ENCODE peak calls at places on chromosome 1, in seven cellular contexts. One of them, this sample, is unnamed.

GRCh38 chr1:98651116-98651625 is 10.3 kb upstream of the SNX7 start:
- DNase-seq in kidney glomerular epithelial cell: no peak
- DNase-seq in activated effector memory CD4-positive, alpha-beta T cell treated with Interleukin-2 at 50 U/mL for 16 hours: no peak
- DNase-seq in EH: no peak
- DNase-seq in H9: peak; percentile 84
- DNase-seq in BE2C: peak; percentile 71
- DNase-seq in naive thymus-derived CD4-positive, alpha-beta T cell: no peak
- DNase-seq in this sample: no peak

GRCh38 chr1:32870615-32871363 is at the start of gene FNDC5:
- DNase-seq in kidney glomerular epithelial cell: no peak
- DNase-seq in activated effector memory CD4-positive, alpha-beta T cell treated with Interleukin-2 at 50 U/mL for 16 hours: no peak
- DNase-seq in EH: peak; percentile 51
- DNase-seq in H9: peak; percentile 43
- DNase-seq in BE2C: peak; percentile 37
- DNase-seq in naive thymus-derived CD4-positive, alpha-beta T cell: no peak
- DNase-seq in this sample: no peak

GRCh38 chr1:119873166-119874025 is 22.9 kb downstream of the ADAM30 start:
- DNase-seq in kidney glomerular epithelial cell: peak; percentile 88
- DNase-seq in activated effector memory CD4-positive, alpha-beta T cell treated with Interleukin-2 at 50 U/mL for 16 hours: no peak
- DNase-seq in EH: peak; percentile 90
- DNase-seq in H9: no peak
- DNase-seq in BE2C: no peak
- DNase-seq in naive thymus-derived CD4-positive, alpha-beta T cell: no peak
- DNase-seq in this sample: no peak

GRCh38 chr1:203930343-203930742 is 68.9 kb downstream of the SNRPE start:
- DNase-seq in kidney glomerular epithelial cell: no peak
- DNase-seq in activated effector memory CD4-positive, alpha-beta T cell treated with Interleukin-2 at 50 U/mL for 16 hours: no peak
- DNase-seq in EH: no peak
- DNase-seq in H9: no peak
- DNase-seq in BE2C: no peak
- DNase-seq in naive thymus-derived CD4-positive, alpha-beta T cell: no peak
- DNase-seq in this sample: no peak

GRCh38 chr1:210363119-210363518 is 34.4 kb downstream of the HHAT start:
- DNase-seq in kidney glomerular epithelial cell: no peak
- DNase-seq in activated effector memory CD4-positive, alpha-beta T cell treated with Interleukin-2 at 50 U/mL for 16 hours: no peak
- DNase-seq in EH: no peak
- DNase-seq in H9: no peak
- DNase-seq in BE2C: no peak
- DNase-seq in naive thymus-derived CD4-positive, alpha-beta T cell: no peak
- DNase-seq in this sample: no peak

GRCh38 chr1:208235356-208235982 is 8.7 kb downstream of the PLXNA2 start:
- DNase-seq in kidney glomerular epithelial cell: no peak
- DNase-seq in activated effector memory CD4-positive, alpha-beta T cell treated with Interleukin-2 at 50 U/mL for 16 hours: no peak
- DNase-seq in EH: no peak
- DNase-seq in H9: no peak
- DNase-seq in BE2C: no peak
- DNase-seq in naive thymus-derived CD4-positive, alpha-beta T cell: no peak
- DNase-seq in this sample: no peak

GRCh38 chr1:160640359-160641123 is 6.3 kb downstream of the SLAMF1 start:
- DNase-seq in kidney glomerular epithelial cell: no peak
- DNase-seq in activated effector memory CD4-positive, alpha-beta T cell treated with Interleukin-2 at 50 U/mL for 16 hours: no peak
- DNase-seq in EH: no peak
- DNase-seq in H9: no peak
- DNase-seq in BE2C: no peak
- DNase-seq in naive thymus-derived CD4-positive, alpha-beta T cell: peak; percentile 50
- DNase-seq in this sample: no peak

GRCh38 chr1:192977089-192977706 is 82.0 kb downstream of the UCHL5 start:
- DNase-seq in kidney glomerular epithelial cell: no peak
- DNase-seq in activated effector memory CD4-positive, alpha-beta T cell treated with Interleukin-2 at 50 U/mL for 16 hours: no peak
- DNase-seq in EH: no peak
- DNase-seq in H9: no peak
- DNase-seq in BE2C: peak; percentile 43
- DNase-seq in naive thymus-derived CD4-positive, alpha-beta T cell: no peak
- DNase-seq in this sample: no peak

GRCh38 chr1:50308883-50309282 is 114.4 kb downstream of the DMRTA2 start:
- DNase-seq in kidney glomerular epithelial cell: peak; percentile 22
- DNase-seq in activated effector memory CD4-positive, alpha-beta T cell treated with Interleukin-2 at 50 U/mL for 16 hours: no peak
- DNase-seq in EH: peak; percentile 32
- DNase-seq in H9: peak; percentile 71
- DNase-seq in BE2C: peak; percentile 19
- DNase-seq in naive thymus-derived CD4-positive, alpha-beta T cell: no peak
- DNase-seq in this sample: no peak

GRCh38 chr1:82838066-82838465 is 1037.3 kb downstream of the ADGRL2 start:
- DNase-seq in kidney glomerular epithelial cell: peak; percentile 79
- DNase-seq in activated effector memory CD4-positive, alpha-beta T cell treated with Interleukin-2 at 50 U/mL for 16 hours: no peak
- DNase-seq in EH: peak; percentile 1
- DNase-seq in H9: no peak
- DNase-seq in BE2C: no peak
- DNase-seq in naive thymus-derived CD4-positive, alpha-beta T cell: no peak
- DNase-seq in this sample: no peak

GRCh38 chr1:190102757-190103326 is 374.8 kb downstream of the BRINP3 start:
- DNase-seq in kidney glomerular epithelial cell: no peak
- DNase-seq in activated effector memory CD4-positive, alpha-beta T cell treated with Interleukin-2 at 50 U/mL for 16 hours: no peak
- DNase-seq in EH: no peak
- DNase-seq in H9: no peak
- DNase-seq in BE2C: no peak
- DNase-seq in naive thymus-derived CD4-positive, alpha-beta T cell: no peak
- DNase-seq in this sample: no peak

GRCh38 chr1:59477286-59477685 is 180.4 kb downstream of the FGGY start:
- DNase-seq in kidney glomerular epithelial cell: no peak
- DNase-seq in activated effector memory CD4-positive, alpha-beta T cell treated with Interleukin-2 at 50 U/mL for 16 hours: no peak
- DNase-seq in EH: peak; percentile 68
- DNase-seq in H9: no peak
- DNase-seq in BE2C: no peak
- DNase-seq in naive thymus-derived CD4-positive, alpha-beta T cell: no peak
- DNase-seq in this sample: no peak

This sample was measured in stomach.